ENCODE peak calls at places on chromosome 9, in nine cellular contexts. P, W, K, F, L, H, T, X and D are unnamed samples.
A peak's percentile ranks its signal among the peaks of the same experiment; 100 is the strongest.

GRCh38 chr9:20884985-20885593 is 146.4 kb downstream of the HACD4 start:
- DNase-seq in H (peak; percentile 21), W (peak; percentile 33), P (peak; percentile 17), K (peak; percentile 61), X (peak; percentile 20), T (no peak), F (peak; percentile 11), L (peak; percentile 72), D (peak; percentile 26)

GRCh38 chr9:76913467-76913866 is 7.6 kb upstream of the PRUNE2 start:
- DNase-seq in W (no peak), K (no peak), P (no peak), H (no peak), X (no peak), T (no peak), L (no peak), F (no peak), D (no peak)

GRCh38 chr9:98248737-98249474 is 6.5 kb downstream of the TBC1D2 start:
- DNase-seq in K (no peak), W (peak; percentile 85), X (no peak), L (peak; percentile 86), P (no peak), H (peak; percentile 72), F (no peak), T (peak; percentile 43), D (no peak)

GRCh38 chr9:77871483-77871882 is 160.1 kb downstream of the GNAQ start:
- DNase-seq in T (no peak), K (no peak), P (no peak), F (no peak), W (no peak), L (no peak), H (no peak), X (no peak), D (no peak)

GRCh38 chr9:20031836-20032235 is 243.0 kb upstream of the SLC24A2 start:
- DNase-seq in L (no peak), P (no peak), W (no peak), K (no peak), F (no peak), H (no peak), X (no peak), T (no peak), D (no peak)

GRCh38 chr9:136022731-136023400 is 61.7 kb upstream of the UBAC1 start:
- DNase-seq in K (no peak), F (no peak), W (no peak), X (no peak), L (no peak), H (peak; percentile 12), P (no peak), T (no peak), D (peak; percentile 11)

GRCh38 chr9:123460091-123460490 is 104.1 kb downstream of the CRB2 start:
- DNase-seq in H (no peak), K (no peak), L (no peak), T (no peak), W (no peak), X (no peak), P (no peak), F (no peak), D (no peak)

GRCh38 chr9:3023449-3023848 is 179.6 kb upstream of the PUM3 start:
- DNase-seq in X (no peak), K (no peak), L (no peak), W (no peak), H (no peak), P (no peak), F (no peak), T (no peak), D (no peak)

GRCh38 chr9:133114451-133114885 is 6.6 kb downstream of the RALGDS start:
- DNase-seq in P (no peak), X (peak; percentile 77), F (no peak), L (peak; percentile 73), T (peak; percentile 89), W (no peak), H (peak; percentile 63), K (no peak), D (no peak)